ENCODE peak calls at places on chromosomes 7 and 10, in four cellular contexts. D, Z, C and S are unnamed samples.

GRCh38 chr7:34034728-34035127 is 129.4 kb downstream of the BMPER start:
- DNase-seq in C (peak), Z (no peak), D (no peak), S (no peak)

GRCh38 chr10:13161267-13162012 is at the start of gene MCM10:
- DNase-seq in Z (peak), D (peak), C (peak), S (peak)

GRCh38 chr10:66151346-66151745 is 774.5 kb upstream of the LRRTM3 start:
- DNase-seq in C (peak), D (no peak), Z (no peak), S (no peak)

GRCh38 chr10:86757110-86757790 is 831 bp downstream of the BMPR1A start:
- DNase-seq in C (peak), D (no peak), Z (no peak), S (no peak)

GRCh38 chr7:50197547-50197946 is 104.5 kb upstream of the ZPBP start:
- DNase-seq in C (peak), Z (no peak), D (no peak), S (no peak)

GRCh38 chr7:105046414-105046813 is 32.4 kb downstream of the KMT2E start:
- DNase-seq in D (no peak), C (peak), Z (no peak), S (no peak)

GRCh38 chr7:52154382-52154781 is 837.8 kb upstream of the COBL start:
- DNase-seq in D (no peak), C (no peak), Z (no peak), S (no peak)

GRCh38 chr10:7054915-7055314 is 355.9 kb downstream of the SFMBT2 start:
- DNase-seq in D (no peak), C (no peak), Z (no peak), S (peak)

GRCh38 chr7:157523371-157523765 is 186.6 kb downstream of the DNAJB6 start:
- DNase-seq in Z (no peak), D (no peak), C (no peak), S (no peak)

GRCh38 chr10:86931872-86932271 is 25.5 kb downstream of the MMRN2 start:
- DNase-seq in Z (peak), D (no peak), C (no peak), S (no peak)

GRCh38 chr7:11817111-11817710 is 14.8 kb downstream of the THSD7A start:
- DNase-seq in D (no peak), C (no peak), Z (no peak), S (no peak)

GRCh38 chr7:2566890-2567662 is 8.3 kb downstream of the IQCE start:
- DNase-seq in C (no peak), D (no peak), Z (no peak), S (no peak)

GRCh38 chr10:86958109-86958830 is at the start of gene SNCG:
- DNase-seq in C (no peak), Z (no peak), D (no peak), S (no peak)

GRCh38 chr10:48800283-48800675 is 115.6 kb downstream of the WDFY4 start:
- DNase-seq in Z (no peak), C (no peak), D (no peak), S (no peak)